ENCODE peak calls at places on chromosomes 2 and 18, in six cellular contexts. One of them, this sample, is unnamed.

GRCh38 chr2:225735844-225736243 is 336.3 kb downstream of the NYAP2 start:
- DNase-seq in K562: no peak
- DNase-seq in HepG2: no peak
- DNase-seq in GM12878: no peak
- DNase-seq in GM12891: no peak
- DNase-seq in H1: no peak
- DNase-seq in this sample: no peak

GRCh38 chr2:1613731-1614354 is 130.5 kb downstream of the PXDN start:
- DNase-seq in K562: no peak
- DNase-seq in HepG2: no peak
- DNase-seq in GM12878: no peak
- DNase-seq in GM12891: no peak
- DNase-seq in H1: no peak
- DNase-seq in this sample: no peak

GRCh38 chr2:226211439-226211838 is 588.2 kb downstream of the IRS1 start:
- DNase-seq in K562: no peak
- DNase-seq in HepG2: no peak
- DNase-seq in GM12878: no peak
- DNase-seq in GM12891: no peak
- DNase-seq in H1: no peak
- DNase-seq in this sample: no peak

GRCh38 chr2:70374616-70375015 is 72.7 kb upstream of the FAM136A start:
- DNase-seq in K562: no peak
- DNase-seq in HepG2: no peak
- DNase-seq in GM12878: no peak
- DNase-seq in GM12891: no peak
- DNase-seq in H1: no peak
- DNase-seq in this sample: no peak

GRCh38 chr2:170566138-170566537 is 149.0 kb upstream of the SP5 start:
- DNase-seq in K562: no peak
- DNase-seq in HepG2: no peak
- DNase-seq in GM12878: no peak
- DNase-seq in GM12891: no peak
- DNase-seq in H1: no peak
- DNase-seq in this sample: no peak

GRCh38 chr18:7877609-7878008 is 310.5 kb downstream of the PTPRM start:
- DNase-seq in K562: no peak
- DNase-seq in HepG2: peak; percentile 58
- DNase-seq in GM12878: peak; percentile 5
- DNase-seq in GM12891: no peak
- DNase-seq in H1: no peak
- DNase-seq in this sample: no peak

GRCh38 chr2:69309336-69310048 is 77.5 kb downstream of the GFPT1 start:
- DNase-seq in K562: no peak
- DNase-seq in HepG2: no peak
- DNase-seq in GM12878: no peak
- DNase-seq in GM12891: no peak
- DNase-seq in H1: no peak
- DNase-seq in this sample: no peak

GRCh38 chr2:145007673-145008263 is 487.8 kb upstream of the ZEB2 start:
- DNase-seq in K562: no peak
- DNase-seq in HepG2: no peak
- DNase-seq in GM12878: no peak
- DNase-seq in GM12891: no peak
- DNase-seq in H1: no peak
- DNase-seq in this sample: no peak

GRCh38 chr2:11802782-11803191 is 56.4 kb downstream of the LPIN1 start:
- DNase-seq in K562: no peak
- DNase-seq in HepG2: no peak
- DNase-seq in GM12878: no peak
- DNase-seq in GM12891: no peak
- DNase-seq in H1: no peak
- DNase-seq in this sample: no peak

DNA sequence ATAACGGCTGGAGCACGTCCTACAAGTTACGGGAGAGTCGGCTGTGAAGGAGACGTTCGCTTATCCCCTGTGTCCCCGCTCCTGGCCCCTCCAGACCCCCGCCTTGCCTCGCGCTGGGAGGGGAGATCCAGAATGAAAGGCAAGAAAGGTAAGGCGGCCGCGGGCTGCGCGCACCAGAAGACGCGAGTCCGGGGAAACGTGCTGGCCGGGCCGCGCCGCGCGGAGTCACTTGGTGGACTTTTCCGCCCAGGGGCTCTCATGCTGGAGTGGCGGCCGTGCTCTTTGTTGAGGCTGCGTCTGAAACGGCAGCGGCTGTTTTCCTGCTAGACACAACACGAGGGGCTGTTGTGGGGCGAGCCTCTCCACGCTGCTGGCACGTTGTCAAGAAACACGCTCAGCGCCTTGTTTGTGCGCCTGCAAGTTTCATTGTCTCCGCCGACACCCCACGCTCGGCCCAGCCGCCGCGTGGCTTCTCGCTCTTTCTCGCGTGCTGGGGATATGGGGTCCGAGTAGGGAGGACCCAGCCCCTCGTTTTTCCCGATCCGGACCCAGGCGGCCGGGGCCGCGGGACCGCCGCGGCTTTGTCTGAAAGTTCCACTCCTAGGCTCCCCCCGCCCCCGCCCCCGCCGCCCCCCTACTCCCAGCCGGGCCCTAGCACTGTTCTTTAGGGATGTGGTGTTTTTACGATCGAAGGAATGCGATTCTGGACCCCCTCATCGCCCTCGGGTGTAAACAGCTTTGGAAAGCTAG is 561 bp downstream of the TGIF1 start:
- DNase-seq in K562: peak; percentile 38
- DNase-seq in HepG2: no peak
- DNase-seq in GM12878: no peak
- DNase-seq in GM12891: no peak
- DNase-seq in H1: no peak
- DNase-seq in this sample: no peak
- TF ChIP-seq POLR2AphosphoS5 in K562: peak; percentile 6
- TF ChIP-seq POLR2AphosphoS5 in HepG2: no peak
- TF ChIP-seq POLR2AphosphoS5 in GM12878: peak; percentile 20
- TF ChIP-seq POLR2AphosphoS5 in GM12891: no peak
- TF ChIP-seq POLR2AphosphoS5 in H1: no peak
- TF ChIP-seq POLR2AphosphoS5 in this sample: no peak

GRCh38 chr18:31723998-31724711 is 36.5 kb downstream of the SLC25A52 start:
- DNase-seq in K562: no peak
- DNase-seq in HepG2: no peak
- DNase-seq in GM12878: no peak
- DNase-seq in GM12891: peak; percentile 31
- DNase-seq in H1: no peak
- DNase-seq in this sample: peak; percentile 33
- TF ChIP-seq POLR2A in K562: no peak
- TF ChIP-seq POLR2A in HepG2: no peak
- TF ChIP-seq POLR2A in GM12878: no peak
- TF ChIP-seq POLR2A in GM12891: no peak
- TF ChIP-seq POLR2A in H1: no peak
- TF ChIP-seq POLR2A in this sample: no peak

GRCh38 chr2:30969006-30969405 is 161.8 kb upstream of the CAPN13 start:
- DNase-seq in K562: peak; percentile 23
- DNase-seq in HepG2: no peak
- DNase-seq in GM12878: no peak
- DNase-seq in GM12891: no peak
- DNase-seq in H1: no peak
- DNase-seq in this sample: no peak
- TF ChIP-seq TAF1 in K562: no peak
- TF ChIP-seq TAF1 in HepG2: no peak
- TF ChIP-seq TAF1 in GM12878: no peak
- TF ChIP-seq TAF1 in GM12891: no peak
- TF ChIP-seq TAF1 in H1: no peak
- TF ChIP-seq TAF1 in this sample: no peak

DNA sequence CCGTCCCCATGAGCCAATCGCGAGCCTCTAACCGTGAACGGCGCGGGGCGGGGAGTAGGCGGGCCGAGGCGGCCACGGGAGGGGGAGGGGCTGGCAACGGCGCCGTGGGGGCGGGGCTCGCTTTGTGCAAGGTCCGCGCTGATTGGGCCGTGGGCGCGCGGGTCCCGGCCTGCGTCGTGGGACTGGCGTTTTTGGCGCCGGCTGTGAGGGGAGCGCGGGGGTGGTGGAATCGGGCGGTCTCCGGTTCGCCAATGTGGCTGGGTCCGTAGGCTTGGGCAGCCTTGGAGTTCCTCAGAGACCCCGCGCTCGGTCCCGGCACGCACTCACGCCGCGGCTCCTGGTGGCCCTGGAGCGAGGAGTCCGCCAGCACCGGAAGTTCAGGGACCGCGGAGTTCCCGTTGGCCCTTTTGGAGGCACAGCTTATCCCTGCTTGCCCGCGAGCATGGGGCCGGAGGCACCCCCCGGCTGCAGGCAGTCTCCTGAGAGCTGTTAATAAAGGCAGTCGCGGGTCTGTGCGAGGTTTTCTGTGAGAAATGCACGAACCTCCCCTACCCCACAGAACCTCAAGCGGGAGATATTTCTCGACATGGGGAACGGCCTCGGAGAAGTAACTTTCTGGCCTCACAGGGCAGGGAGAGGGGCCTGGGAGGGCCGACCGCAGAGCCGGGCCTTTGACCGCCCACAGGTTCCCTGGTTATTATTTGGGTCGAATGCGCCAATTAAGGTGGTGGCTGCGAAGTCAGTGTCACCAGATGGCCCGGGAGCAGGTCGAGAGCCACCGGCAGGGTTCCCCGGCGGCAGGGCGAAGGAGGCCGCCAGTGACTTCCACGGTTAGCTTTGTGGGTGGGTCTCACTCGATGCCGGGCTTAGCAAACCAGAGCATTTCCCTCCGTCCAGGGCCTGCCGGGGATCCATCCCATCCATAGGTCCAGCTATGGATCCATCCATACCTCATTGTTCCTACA is 574 bp upstream of the NCL start:
- DNase-seq in K562: peak; percentile 95
- DNase-seq in HepG2: peak; percentile 30
- DNase-seq in GM12878: no peak
- DNase-seq in GM12891: peak; percentile 94
- DNase-seq in H1: peak; percentile 89
- DNase-seq in this sample: peak; percentile 96
- TF ChIP-seq POLR2AphosphoS5 in K562: no peak
- TF ChIP-seq POLR2AphosphoS5 in HepG2: peak; percentile 53
- TF ChIP-seq POLR2AphosphoS5 in GM12878: no peak
- TF ChIP-seq POLR2AphosphoS5 in GM12891: no peak
- TF ChIP-seq POLR2AphosphoS5 in H1: peak; percentile 53
- TF ChIP-seq POLR2AphosphoS5 in this sample: no peak

GRCh38 chr2:98730053-98730850 is 680 bp downstream of the MGAT4A start:
- DNase-seq in K562: no peak
- DNase-seq in HepG2: peak; percentile 59
- DNase-seq in GM12878: no peak
- DNase-seq in GM12891: no peak
- DNase-seq in H1: no peak
- DNase-seq in this sample: no peak

GRCh38 chr2:98729652-98730051 is 1.3 kb downstream of the MGAT4A start:
- DNase-seq in K562: no peak
- DNase-seq in HepG2: no peak
- DNase-seq in GM12878: no peak
- DNase-seq in GM12891: no peak
- DNase-seq in H1: no peak
- DNase-seq in this sample: no peak

GRCh38 chr2:98731709-98732349 is 897 bp upstream of the MGAT4A start:
- DNase-seq in K562: no peak
- DNase-seq in HepG2: peak; percentile 60
- DNase-seq in GM12878: no peak
- DNase-seq in GM12891: no peak
- DNase-seq in H1: no peak
- DNase-seq in this sample: no peak

GRCh38 chr2:98732430-98733051 is 1.6 kb upstream of the MGAT4A start:
- DNase-seq in K562: no peak
- DNase-seq in HepG2: no peak
- DNase-seq in GM12878: no peak
- DNase-seq in GM12891: no peak
- DNase-seq in H1: no peak
- DNase-seq in this sample: no peak

DNA sequence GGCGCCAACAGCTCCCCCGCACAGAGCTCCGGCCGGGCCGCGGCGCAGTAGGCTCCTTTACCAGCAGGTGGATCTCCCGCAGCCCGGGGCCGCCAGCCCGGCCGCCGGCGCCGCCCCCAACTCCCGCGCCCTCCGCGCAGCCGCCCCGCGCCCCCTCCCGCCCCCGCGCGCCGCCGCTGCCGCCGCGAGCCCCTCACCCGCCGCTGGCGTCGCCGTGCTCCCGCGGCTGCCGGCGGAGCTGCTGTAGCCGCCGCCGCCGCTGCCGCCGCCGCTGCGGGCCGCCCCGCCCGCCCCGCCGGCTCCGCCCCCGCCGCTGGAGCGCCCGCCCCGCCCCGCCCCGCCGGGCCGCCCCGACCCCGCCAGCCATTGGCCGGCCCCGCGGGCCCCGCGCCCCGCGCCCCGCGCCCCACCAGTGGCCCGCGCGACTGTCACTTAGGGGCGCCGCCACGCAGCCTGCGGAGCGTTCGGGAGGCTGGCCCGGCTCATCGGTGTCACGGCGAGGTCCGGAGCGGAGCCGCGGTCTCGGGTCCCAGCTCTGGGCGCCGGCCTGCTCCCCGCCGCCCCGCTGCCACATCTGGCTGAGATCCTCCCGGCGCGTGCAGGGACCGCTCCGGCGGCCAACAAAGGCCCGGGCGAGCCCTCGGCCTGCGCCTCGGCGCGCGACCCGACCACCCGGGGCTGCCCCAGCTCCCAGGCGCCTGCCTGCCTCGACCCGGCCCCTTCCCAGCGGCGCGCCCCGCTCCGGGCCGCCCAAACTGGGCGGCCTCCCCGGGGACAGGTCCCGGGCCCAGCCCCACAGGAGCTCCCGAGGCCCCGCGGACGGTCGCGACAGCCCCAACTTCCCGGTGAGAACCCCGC is at the start of gene MGAT4A:
- DNase-seq in K562: peak; percentile 83
- DNase-seq in HepG2: peak; percentile 69
- DNase-seq in GM12878: no peak
- DNase-seq in GM12891: peak; percentile 73
- DNase-seq in H1: peak; percentile 5
- DNase-seq in this sample: peak; percentile 64
- TF ChIP-seq POLR2A in K562: no peak
- TF ChIP-seq POLR2A in HepG2: peak; percentile 96
- TF ChIP-seq POLR2A in GM12878: peak; percentile 69
- TF ChIP-seq POLR2A in GM12891: no peak
- TF ChIP-seq POLR2A in H1: no peak
- TF ChIP-seq POLR2A in this sample: peak; percentile 69

GRCh38 chr2:134120718-134121630 is 132.9 kb upstream of the MGAT5 start:
- DNase-seq in K562: peak; percentile 64
- DNase-seq in HepG2: no peak
- DNase-seq in GM12878: no peak
- DNase-seq in GM12891: peak; percentile 71
- DNase-seq in H1: no peak
- DNase-seq in this sample: peak; percentile 79
- TF ChIP-seq TAF1 in K562: no peak
- TF ChIP-seq TAF1 in HepG2: peak; percentile 57
- TF ChIP-seq TAF1 in GM12878: peak; percentile 41
- TF ChIP-seq TAF1 in GM12891: peak; percentile 18
- TF ChIP-seq TAF1 in H1: peak; percentile 12
- TF ChIP-seq TAF1 in this sample: no peak

DNA sequence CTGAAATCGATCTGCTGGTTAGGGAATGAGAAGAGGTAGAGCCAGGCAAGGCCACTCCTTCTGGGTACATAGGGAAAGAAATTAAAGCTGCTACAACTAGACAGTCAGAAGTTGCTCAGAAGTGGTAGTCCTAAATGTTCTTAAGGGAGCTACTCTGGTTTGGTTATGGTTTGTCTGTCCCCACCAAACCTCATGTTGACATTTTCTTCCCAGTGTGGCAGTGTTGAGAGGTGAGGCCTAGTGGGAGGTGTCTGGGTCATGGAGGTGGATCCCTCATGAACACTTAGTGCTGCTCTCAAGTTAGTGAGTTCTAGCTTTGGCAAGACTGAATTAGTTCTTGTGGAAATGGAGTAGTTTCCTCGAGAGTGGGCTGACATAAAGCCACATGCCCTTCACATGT is 14.8 kb downstream of the RNF103 start:
- DNase-seq in K562: no peak
- DNase-seq in HepG2: no peak
- DNase-seq in GM12878: no peak
- DNase-seq in GM12891: no peak
- DNase-seq in H1: no peak
- DNase-seq in this sample: no peak
- TF ChIP-seq POLR2AphosphoS5 in K562: no peak
- TF ChIP-seq POLR2AphosphoS5 in HepG2: no peak
- TF ChIP-seq POLR2AphosphoS5 in GM12878: no peak
- TF ChIP-seq POLR2AphosphoS5 in GM12891: no peak
- TF ChIP-seq POLR2AphosphoS5 in H1: no peak
- TF ChIP-seq POLR2AphosphoS5 in this sample: no peak